ENCODE peak calls at places on chromosomes 3 and 15, in ten cellular contexts. One of them, this sample, is unnamed.

GRCh38 chr3:104359546-104359945 is 1007.2 kb upstream of the ALCAM start:
- DNase-seq in ELR: peak
- DNase-seq in lower leg skin: no peak
- DNase-seq in stimulated activated CD4-positive, alpha-beta T cell treated with anti-CD3 and anti-CD28 coated beads, Interleukin-15, amount 100 ng/mL, for 1 hour: no peak
- DNase-seq in choroid plexus epithelial cell: peak
- DNase-seq in neuronal stem cell: no peak
- DNase-seq in heart right ventricle: no peak
- DNase-seq in caudate nucleus: no peak
- DNase-seq in CMK: no peak
- DNase-seq in NCI-H226: peak
- DNase-seq in this sample: no peak

GRCh38 chr3:126009181-126009580 is 40.2 kb downstream of the ROPN1B start:
- DNase-seq in ELR: no peak
- DNase-seq in lower leg skin: no peak
- DNase-seq in stimulated activated CD4-positive, alpha-beta T cell treated with anti-CD3 and anti-CD28 coated beads, Interleukin-15, amount 100 ng/mL, for 1 hour: no peak
- DNase-seq in choroid plexus epithelial cell: no peak
- DNase-seq in neuronal stem cell: no peak
- DNase-seq in heart right ventricle: no peak
- DNase-seq in caudate nucleus: no peak
- DNase-seq in CMK: no peak
- DNase-seq in NCI-H226: no peak
- DNase-seq in this sample: no peak

GRCh38 chr3:13235079-13235478 is 161.8 kb upstream of the IQSEC1 start:
- DNase-seq in ELR: no peak
- DNase-seq in lower leg skin: no peak
- DNase-seq in stimulated activated CD4-positive, alpha-beta T cell treated with anti-CD3 and anti-CD28 coated beads, Interleukin-15, amount 100 ng/mL, for 1 hour: no peak
- DNase-seq in choroid plexus epithelial cell: no peak
- DNase-seq in neuronal stem cell: no peak
- DNase-seq in heart right ventricle: no peak
- DNase-seq in caudate nucleus: no peak
- DNase-seq in CMK: peak
- DNase-seq in NCI-H226: no peak
- DNase-seq in this sample: no peak

GRCh38 chr15:40287968-40288367 is 5.1 kb upstream of the ANKRD63 start:
- DNase-seq in ELR: no peak
- DNase-seq in lower leg skin: no peak
- DNase-seq in stimulated activated CD4-positive, alpha-beta T cell treated with anti-CD3 and anti-CD28 coated beads, Interleukin-15, amount 100 ng/mL, for 1 hour: no peak
- DNase-seq in choroid plexus epithelial cell: no peak
- DNase-seq in neuronal stem cell: no peak
- DNase-seq in heart right ventricle: no peak
- DNase-seq in caudate nucleus: no peak
- DNase-seq in CMK: no peak
- DNase-seq in NCI-H226: no peak
- DNase-seq in this sample: no peak

GRCh38 chr15:67133738-67134576 is 68.6 kb downstream of the SMAD3 start:
- DNase-seq in ELR: peak
- DNase-seq in lower leg skin: no peak
- DNase-seq in stimulated activated CD4-positive, alpha-beta T cell treated with anti-CD3 and anti-CD28 coated beads, Interleukin-15, amount 100 ng/mL, for 1 hour: no peak
- DNase-seq in choroid plexus epithelial cell: peak
- DNase-seq in neuronal stem cell: peak
- DNase-seq in heart right ventricle: no peak
- DNase-seq in caudate nucleus: no peak
- DNase-seq in CMK: no peak
- DNase-seq in NCI-H226: no peak
- DNase-seq in this sample: no peak

GRCh38 chr15:58627706-58628105 is 121.8 kb downstream of the ADAM10 start:
- DNase-seq in ELR: no peak
- DNase-seq in lower leg skin: no peak
- DNase-seq in stimulated activated CD4-positive, alpha-beta T cell treated with anti-CD3 and anti-CD28 coated beads, Interleukin-15, amount 100 ng/mL, for 1 hour: no peak
- DNase-seq in choroid plexus epithelial cell: peak
- DNase-seq in neuronal stem cell: no peak
- DNase-seq in heart right ventricle: no peak
- DNase-seq in caudate nucleus: no peak
- DNase-seq in CMK: no peak
- DNase-seq in NCI-H226: no peak
- DNase-seq in this sample: no peak

GRCh38 chr3:177724020-177724638 is 526.8 kb upstream of the TBL1XR1 start:
- DNase-seq in ELR: no peak
- DNase-seq in lower leg skin: peak
- DNase-seq in stimulated activated CD4-positive, alpha-beta T cell treated with anti-CD3 and anti-CD28 coated beads, Interleukin-15, amount 100 ng/mL, for 1 hour: no peak
- DNase-seq in choroid plexus epithelial cell: peak
- DNase-seq in neuronal stem cell: no peak
- DNase-seq in heart right ventricle: peak
- DNase-seq in caudate nucleus: no peak
- DNase-seq in CMK: peak
- DNase-seq in NCI-H226: no peak
- DNase-seq in this sample: no peak

GRCh38 chr3:141851411-141851810 is 25.0 kb upstream of the ATP1B3 start:
- DNase-seq in ELR: no peak
- DNase-seq in lower leg skin: no peak
- DNase-seq in stimulated activated CD4-positive, alpha-beta T cell treated with anti-CD3 and anti-CD28 coated beads, Interleukin-15, amount 100 ng/mL, for 1 hour: no peak
- DNase-seq in choroid plexus epithelial cell: no peak
- DNase-seq in neuronal stem cell: no peak
- DNase-seq in heart right ventricle: no peak
- DNase-seq in caudate nucleus: no peak
- DNase-seq in CMK: no peak
- DNase-seq in NCI-H226: no peak
- DNase-seq in this sample: no peak

GRCh38 chr3:14774431-14774830 is 44.3 kb upstream of the FGD5 start:
- DNase-seq in ELR: no peak
- DNase-seq in lower leg skin: no peak
- DNase-seq in stimulated activated CD4-positive, alpha-beta T cell treated with anti-CD3 and anti-CD28 coated beads, Interleukin-15, amount 100 ng/mL, for 1 hour: no peak
- DNase-seq in choroid plexus epithelial cell: no peak
- DNase-seq in neuronal stem cell: no peak
- DNase-seq in heart right ventricle: no peak
- DNase-seq in caudate nucleus: no peak
- DNase-seq in CMK: no peak
- DNase-seq in NCI-H226: no peak
- DNase-seq in this sample: no peak

GRCh38 chr3:51966941-51967383 is 292 bp downstream of the PCBP4 start:
- DNase-seq in ELR: no peak
- DNase-seq in lower leg skin: no peak
- DNase-seq in stimulated activated CD4-positive, alpha-beta T cell treated with anti-CD3 and anti-CD28 coated beads, Interleukin-15, amount 100 ng/mL, for 1 hour: no peak
- DNase-seq in choroid plexus epithelial cell: no peak
- DNase-seq in neuronal stem cell: no peak
- DNase-seq in heart right ventricle: no peak
- DNase-seq in caudate nucleus: no peak
- DNase-seq in CMK: no peak
- DNase-seq in NCI-H226: no peak
- DNase-seq in this sample: no peak

GRCh38 chr15:100973351-100974034 is 54.3 kb downstream of the LRRK1 start:
- DNase-seq in ELR: no peak
- DNase-seq in lower leg skin: no peak
- DNase-seq in stimulated activated CD4-positive, alpha-beta T cell treated with anti-CD3 and anti-CD28 coated beads, Interleukin-15, amount 100 ng/mL, for 1 hour: no peak
- DNase-seq in choroid plexus epithelial cell: no peak
- DNase-seq in neuronal stem cell: peak
- DNase-seq in heart right ventricle: no peak
- DNase-seq in caudate nucleus: no peak
- DNase-seq in CMK: no peak
- DNase-seq in NCI-H226: no peak
- DNase-seq in this sample: no peak

GRCh38 chr3:97689962-97690361 is 74.6 kb upstream of the ARL6 start:
- DNase-seq in ELR: no peak
- DNase-seq in lower leg skin: no peak
- DNase-seq in stimulated activated CD4-positive, alpha-beta T cell treated with anti-CD3 and anti-CD28 coated beads, Interleukin-15, amount 100 ng/mL, for 1 hour: no peak
- DNase-seq in choroid plexus epithelial cell: no peak
- DNase-seq in neuronal stem cell: no peak
- DNase-seq in heart right ventricle: no peak
- DNase-seq in caudate nucleus: no peak
- DNase-seq in CMK: no peak
- DNase-seq in NCI-H226: no peak
- DNase-seq in this sample: no peak

GRCh38 chr3:172625404-172625803 is 85.5 kb downstream of the NCEH1 start:
- DNase-seq in ELR: peak
- DNase-seq in lower leg skin: no peak
- DNase-seq in stimulated activated CD4-positive, alpha-beta T cell treated with anti-CD3 and anti-CD28 coated beads, Interleukin-15, amount 100 ng/mL, for 1 hour: no peak
- DNase-seq in choroid plexus epithelial cell: no peak
- DNase-seq in neuronal stem cell: no peak
- DNase-seq in heart right ventricle: no peak
- DNase-seq in caudate nucleus: no peak
- DNase-seq in CMK: no peak
- DNase-seq in NCI-H226: peak
- DNase-seq in this sample: no peak

GRCh38 chr3:103517013-103517412 is 1082.2 kb downstream of the ZPLD1 start:
- DNase-seq in ELR: no peak
- DNase-seq in lower leg skin: no peak
- DNase-seq in stimulated activated CD4-positive, alpha-beta T cell treated with anti-CD3 and anti-CD28 coated beads, Interleukin-15, amount 100 ng/mL, for 1 hour: no peak
- DNase-seq in choroid plexus epithelial cell: no peak
- DNase-seq in neuronal stem cell: no peak
- DNase-seq in heart right ventricle: no peak
- DNase-seq in caudate nucleus: no peak
- DNase-seq in CMK: no peak
- DNase-seq in NCI-H226: no peak
- DNase-seq in this sample: no peak

GRCh38 chr3:197297020-197297419 is 1.4 kb downstream of the DLG1 start:
- DNase-seq in ELR: peak
- DNase-seq in lower leg skin: no peak
- DNase-seq in stimulated activated CD4-positive, alpha-beta T cell treated with anti-CD3 and anti-CD28 coated beads, Interleukin-15, amount 100 ng/mL, for 1 hour: no peak
- DNase-seq in choroid plexus epithelial cell: no peak
- DNase-seq in neuronal stem cell: no peak
- DNase-seq in heart right ventricle: no peak
- DNase-seq in caudate nucleus: no peak
- DNase-seq in CMK: no peak
- DNase-seq in NCI-H226: no peak
- DNase-seq in this sample: peak

GRCh38 chr3:177195941-177196472 is 1.3 kb downstream of the TBL1XR1 start:
- DNase-seq in ELR: no peak
- DNase-seq in lower leg skin: no peak
- DNase-seq in stimulated activated CD4-positive, alpha-beta T cell treated with anti-CD3 and anti-CD28 coated beads, Interleukin-15, amount 100 ng/mL, for 1 hour: no peak
- DNase-seq in choroid plexus epithelial cell: peak
- DNase-seq in neuronal stem cell: peak
- DNase-seq in heart right ventricle: no peak
- DNase-seq in caudate nucleus: no peak
- DNase-seq in CMK: no peak
- DNase-seq in NCI-H226: no peak
- DNase-seq in this sample: peak

GRCh38 chr3:157544501-157545139 is 41.4 kb upstream of the VEPH1 start:
- DNase-seq in ELR: no peak
- DNase-seq in lower leg skin: peak
- DNase-seq in stimulated activated CD4-positive, alpha-beta T cell treated with anti-CD3 and anti-CD28 coated beads, Interleukin-15, amount 100 ng/mL, for 1 hour: no peak
- DNase-seq in choroid plexus epithelial cell: peak
- DNase-seq in neuronal stem cell: no peak
- DNase-seq in heart right ventricle: no peak
- DNase-seq in caudate nucleus: no peak
- DNase-seq in CMK: no peak
- DNase-seq in NCI-H226: no peak
- DNase-seq in this sample: no peak

GRCh38 chr3:140388525-140388924 is 289.3 kb upstream of the TRIM42 start:
- DNase-seq in ELR: no peak
- DNase-seq in lower leg skin: no peak
- DNase-seq in stimulated activated CD4-positive, alpha-beta T cell treated with anti-CD3 and anti-CD28 coated beads, Interleukin-15, amount 100 ng/mL, for 1 hour: no peak
- DNase-seq in choroid plexus epithelial cell: no peak
- DNase-seq in neuronal stem cell: no peak
- DNase-seq in heart right ventricle: no peak
- DNase-seq in caudate nucleus: no peak
- DNase-seq in CMK: no peak
- DNase-seq in NCI-H226: no peak
- DNase-seq in this sample: no peak

GRCh38 chr3:5202267-5202666 is 14.8 kb downstream of the EDEM1 start:
- DNase-seq in ELR: no peak
- DNase-seq in lower leg skin: no peak
- DNase-seq in stimulated activated CD4-positive, alpha-beta T cell treated with anti-CD3 and anti-CD28 coated beads, Interleukin-15, amount 100 ng/mL, for 1 hour: no peak
- DNase-seq in choroid plexus epithelial cell: peak
- DNase-seq in neuronal stem cell: no peak
- DNase-seq in heart right ventricle: no peak
- DNase-seq in caudate nucleus: no peak
- DNase-seq in CMK: no peak
- DNase-seq in NCI-H226: no peak
- DNase-seq in this sample: no peak

GRCh38 chr15:60635507-60636352 is 156.8 kb upstream of the ICE2 start:
- DNase-seq in ELR: peak
- DNase-seq in lower leg skin: no peak
- DNase-seq in stimulated activated CD4-positive, alpha-beta T cell treated with anti-CD3 and anti-CD28 coated beads, Interleukin-15, amount 100 ng/mL, for 1 hour: no peak
- DNase-seq in choroid plexus epithelial cell: peak
- DNase-seq in neuronal stem cell: no peak
- DNase-seq in heart right ventricle: no peak
- DNase-seq in caudate nucleus: no peak
- DNase-seq in CMK: no peak
- DNase-seq in NCI-H226: no peak
- DNase-seq in this sample: no peak

GRCh38 chr3:151579571-151580270 is 118.9 kb upstream of the IGSF10 start:
- DNase-seq in ELR: no peak
- DNase-seq in lower leg skin: peak
- DNase-seq in stimulated activated CD4-positive, alpha-beta T cell treated with anti-CD3 and anti-CD28 coated beads, Interleukin-15, amount 100 ng/mL, for 1 hour: no peak
- DNase-seq in choroid plexus epithelial cell: peak
- DNase-seq in neuronal stem cell: no peak
- DNase-seq in heart right ventricle: no peak
- DNase-seq in caudate nucleus: no peak
- DNase-seq in CMK: no peak
- DNase-seq in NCI-H226: peak
- DNase-seq in this sample: no peak

GRCh38 chr3:35537265-35537664 is 102.1 kb upstream of the ARPP21 start:
- DNase-seq in ELR: no peak
- DNase-seq in lower leg skin: no peak
- DNase-seq in stimulated activated CD4-positive, alpha-beta T cell treated with anti-CD3 and anti-CD28 coated beads, Interleukin-15, amount 100 ng/mL, for 1 hour: no peak
- DNase-seq in choroid plexus epithelial cell: peak
- DNase-seq in neuronal stem cell: no peak
- DNase-seq in heart right ventricle: no peak
- DNase-seq in caudate nucleus: no peak
- DNase-seq in CMK: no peak
- DNase-seq in NCI-H226: no peak
- DNase-seq in this sample: no peak

GRCh38 chr15:66725468-66725785 is 23.4 kb downstream of the SMAD6 start:
- DNase-seq in ELR: no peak
- DNase-seq in lower leg skin: no peak
- DNase-seq in stimulated activated CD4-positive, alpha-beta T cell treated with anti-CD3 and anti-CD28 coated beads, Interleukin-15, amount 100 ng/mL, for 1 hour: no peak
- DNase-seq in choroid plexus epithelial cell: no peak
- DNase-seq in neuronal stem cell: no peak
- DNase-seq in heart right ventricle: no peak
- DNase-seq in caudate nucleus: no peak
- DNase-seq in CMK: no peak
- DNase-seq in NCI-H226: no peak
- DNase-seq in this sample: no peak

GRCh38 chr15:99993262-99993661 is 260.0 kb upstream of the LYSMD4 start:
- DNase-seq in ELR: no peak
- DNase-seq in lower leg skin: no peak
- DNase-seq in stimulated activated CD4-positive, alpha-beta T cell treated with anti-CD3 and anti-CD28 coated beads, Interleukin-15, amount 100 ng/mL, for 1 hour: no peak
- DNase-seq in choroid plexus epithelial cell: no peak
- DNase-seq in neuronal stem cell: no peak
- DNase-seq in heart right ventricle: no peak
- DNase-seq in caudate nucleus: no peak
- DNase-seq in CMK: no peak
- DNase-seq in NCI-H226: no peak
- DNase-seq in this sample: no peak

GRCh38 chr3:194326192-194327029 is 24.7 kb downstream of the CPN2 start:
- DNase-seq in ELR: peak
- DNase-seq in lower leg skin: no peak
- DNase-seq in stimulated activated CD4-positive, alpha-beta T cell treated with anti-CD3 and anti-CD28 coated beads, Interleukin-15, amount 100 ng/mL, for 1 hour: no peak
- DNase-seq in choroid plexus epithelial cell: no peak
- DNase-seq in neuronal stem cell: no peak
- DNase-seq in heart right ventricle: no peak
- DNase-seq in caudate nucleus: no peak
- DNase-seq in CMK: no peak
- DNase-seq in NCI-H226: no peak
- DNase-seq in this sample: peak